ENCODE peak calls at places on chromosomes 7 and 10, in eight cellular contexts. B is K562, T is stomach, N is H1, Q is transverse colon, P is GM23338, H is Panc1, V is spleen. Y is an unnamed sample.

GRCh38 chr10:128078136-128078969 is 47.9 kb downstream of the MKI67 start:
- DNase-seq in B (peak), T (no peak), N (peak), Q (peak), P (peak), H (peak), V (peak), Y (no peak)

GRCh38 chr10:13953371-13953770 is 366.6 kb downstream of the PRPF18 start:
- DNase-seq in B (no peak), T (no peak), N (no peak), Q (no peak), P (no peak), H (no peak), V (no peak), Y (no peak)

GRCh38 chr7:116317907-116318306 is 107.6 kb downstream of the TES start:
- DNase-seq in B (no peak), T (no peak), N (no peak), Q (no peak), P (no peak), H (no peak), V (no peak), Y (no peak)

GRCh38 chr7:138864667-138865066 is 66.7 kb upstream of the ATP6V0A4 start:
- DNase-seq in B (no peak), T (no peak), N (no peak), Q (no peak), P (no peak), H (no peak), V (no peak), Y (no peak)

GRCh38 chr7:118072893-118073674 is 110.9 kb upstream of the LSM8 start:
- DNase-seq in B (no peak), T (no peak), N (no peak), Q (no peak), P (no peak), H (no peak), V (no peak), Y (no peak)

GRCh38 chr7:48168159-48168558 is 3.1 kb upstream of the ABCA13 start:
- DNase-seq in B (no peak), T (no peak), N (no peak), Q (no peak), P (no peak), H (no peak), V (no peak), Y (no peak)

GRCh38 chr7:134552105-134552504 is 3.2 kb downstream of the AKR1B15 start:
- DNase-seq in B (peak), T (peak), N (no peak), Q (peak), P (peak), H (no peak), V (no peak), Y (no peak)

GRCh38 chr7:29397398-29397797 is 166.2 kb upstream of the PRR15 start:
- DNase-seq in B (no peak), T (no peak), N (no peak), Q (no peak), P (no peak), H (no peak), V (no peak), Y (no peak)

GRCh38 chr10:44723082-44723481 is 188.1 kb upstream of the TMEM72 start:
- DNase-seq in B (no peak), T (no peak), N (no peak), Q (no peak), P (no peak), H (no peak), V (no peak), Y (no peak)

GRCh38 chr7:134548877-134549276 is at the start of gene AKR1B15:
- DNase-seq in B (no peak), T (no peak), N (no peak), Q (no peak), P (no peak), H (no peak), V (no peak), Y (no peak)

GRCh38 chr7:106376026-106376799 is 91.4 kb upstream of the NAMPT start:
- DNase-seq in B (no peak), T (no peak), N (no peak), Q (no peak), P (no peak), H (no peak), V (no peak), Y (no peak)

GRCh38 chr10:133326745-133327650 is 9.7 kb downstream of the CALY start:
- DNase-seq in B (no peak), T (no peak), N (no peak), Q (no peak), P (no peak), H (no peak), V (no peak), Y (no peak)

GRCh38 chr7:96104984-96105383 is 216.9 kb downstream of the SLC25A13 start:
- DNase-seq in B (no peak), T (no peak), N (no peak), Q (no peak), P (no peak), H (no peak), V (no peak), Y (no peak)

GRCh38 chr7:75977741-75978140 is 16.7 kb downstream of the TMEM120A start:
- DNase-seq in B (no peak), T (no peak), N (no peak), Q (no peak), P (no peak), H (no peak), V (no peak), Y (no peak)

GRCh38 chr7:155021699-155022145 is 18.8 kb upstream of the PAXIP1 start:
- DNase-seq in B (no peak), T (no peak), N (peak), Q (no peak), P (no peak), H (no peak), V (no peak), Y (no peak)

GRCh38 chr7:77649950-77650349 is 46.3 kb upstream of the RSBN1L start:
- DNase-seq in B (no peak), T (no peak), N (no peak), Q (no peak), P (peak), H (no peak), V (no peak), Y (no peak)

GRCh38 chr7:32068411-32068905 is 1.7 kb downstream of the PDE1C start:
- DNase-seq in B (no peak), T (no peak), N (no peak), Q (no peak), P (no peak), H (no peak), V (no peak), Y (no peak)

GRCh38 chr7:116591202-116592040 is 66.6 kb downstream of the CAV1 start:
- DNase-seq in B (peak), T (no peak), N (no peak), Q (no peak), P (peak), H (peak), V (no peak), Y (no peak)

GRCh38 chr10:61160253-61160652 is 216.3 kb upstream of the RHOBTB1 start:
- DNase-seq in B (no peak), T (no peak), N (no peak), Q (no peak), P (no peak), H (no peak), V (no peak), Y (no peak)

GRCh38 chr10:111933937-111934336 is 249.6 kb downstream of the GPAM start:
- DNase-seq in B (no peak), T (no peak), N (no peak), Q (no peak), P (peak), H (no peak), V (no peak), Y (no peak)

GRCh38 chr10:61805091-61805490 is 96.4 kb upstream of the ARID5B start:
- DNase-seq in B (no peak), T (no peak), N (no peak), Q (no peak), P (no peak), H (no peak), V (no peak), Y (no peak)

GRCh38 chr10:33111652-33112051 is 153.6 kb upstream of the ITGB1 start:
- DNase-seq in B (no peak), T (no peak), N (no peak), Q (no peak), P (no peak), H (no peak), V (no peak), Y (no peak)

GRCh38 chr10:123535386-123535785 is 130.8 kb upstream of the GPR26 start:
- DNase-seq in B (no peak), T (no peak), N (peak), Q (no peak), P (no peak), H (no peak), V (no peak), Y (no peak)

GRCh38 chr10:86344714-86345161 is 21.9 kb downstream of the GRID1 start:
- DNase-seq in B (no peak), T (no peak), N (no peak), Q (no peak), P (no peak), H (no peak), V (peak), Y (no peak)

GRCh38 chr7:128454808-128455555 is 696 bp upstream of the HILPDA start:
- DNase-seq in B (no peak), T (no peak), N (no peak), Q (no peak), P (peak), H (no peak), V (no peak), Y (no peak)

GRCh38 chr10:110788620-110789385 is 82.9 kb upstream of the PDCD4 start:
- DNase-seq in B (no peak), T (no peak), N (no peak), Q (no peak), P (no peak), H (no peak), V (no peak), Y (no peak)

GRCh38 chr7:56537477-56537876 is 421.3 kb upstream of the NUPR2 start:
- DNase-seq in B (no peak), T (no peak), N (no peak), Q (no peak), P (no peak), H (no peak), V (no peak), Y (no peak)

GRCh38 chr10:48945441-48946143 is 6.0 kb upstream of the LRRC18 start:
- DNase-seq in B (no peak), T (no peak), N (no peak), Q (peak), P (no peak), H (no peak), V (no peak), Y (no peak)

GRCh38 chr10:79176052-79176501 is 107.3 kb downstream of the ZMIZ1 start:
- DNase-seq in B (no peak), T (no peak), N (no peak), Q (no peak), P (no peak), H (no peak), V (no peak), Y (no peak)

GRCh38 chr10:79178614-79179403 is 110.0 kb downstream of the ZMIZ1 start:
- DNase-seq in B (peak), T (no peak), N (no peak), Q (no peak), P (no peak), H (no peak), V (no peak), Y (no peak)

GRCh38 chr10:79178070-79178576 is 109.4 kb downstream of the ZMIZ1 start:
- DNase-seq in B (no peak), T (no peak), N (no peak), Q (no peak), P (no peak), H (no peak), V (no peak), Y (no peak)

GRCh38 chr10:79179404-79180309 is 110.9 kb downstream of the ZMIZ1 start:
- DNase-seq in B (no peak), T (no peak), N (no peak), Q (no peak), P (peak), H (no peak), V (no peak), Y (no peak)

GRCh38 chr10:79176949-79177602 is 108.3 kb downstream of the ZMIZ1 start:
- DNase-seq in B (no peak), T (no peak), N (no peak), Q (no peak), P (no peak), H (no peak), V (no peak), Y (no peak)
- H3K27ac ChIP-seq in B (peak), T (no peak), N (no peak), Q (peak), P (peak), H (no peak), V (peak), Y (peak)

GRCh38 chr10:102113261-102113955 is 6.8 kb downstream of the LDB1 start:
- DNase-seq in B (no peak), T (no peak), N (no peak), Q (no peak), P (no peak), H (no peak), V (no peak), Y (no peak)

GRCh38 chr10:102113956-102114857 is 6.0 kb downstream of the LDB1 start:
- DNase-seq in B (peak), T (peak), N (peak), Q (peak), P (peak), H (no peak), V (peak), Y (no peak)

GRCh38 chr10:102111276-102111675 is 8.9 kb downstream of the LDB1 start:
- DNase-seq in B (no peak), T (no peak), N (no peak), Q (no peak), P (no peak), H (no peak), V (no peak), Y (no peak)

GRCh38 chr10:102114861-102115618 is 5.1 kb downstream of the LDB1 start:
- DNase-seq in B (peak), T (peak), N (peak), Q (peak), P (peak), H (no peak), V (peak), Y (peak)

GRCh38 chr10:102112210-102112817 is 7.9 kb downstream of the LDB1 start:
- DNase-seq in B (peak), T (no peak), N (no peak), Q (no peak), P (peak), H (no peak), V (no peak), Y (no peak)
- TF ChIP-seq CTCF in B (peak), T (no peak), N (peak), Q (no peak), P (peak), H (no peak), V (no peak), Y (no peak)

GRCh38 chr10:103602852-103603155 is 109.3 kb downstream of the NEURL1 start:
- DNase-seq in B (no peak), T (no peak), N (no peak), Q (no peak), P (no peak), H (no peak), V (no peak), Y (no peak)

GRCh38 chr10:103602028-103602851 is 108.7 kb downstream of the NEURL1 start:
- DNase-seq in B (no peak), T (no peak), N (no peak), Q (no peak), P (no peak), H (no peak), V (no peak), Y (no peak)

GRCh38 chr10:103609231-103610082 is 116.0 kb downstream of the NEURL1 start:
- DNase-seq in B (no peak), T (no peak), N (no peak), Q (no peak), P (no peak), H (no peak), V (no peak), Y (no peak)

GRCh38 chr10:103603382-103603781 is 109.9 kb downstream of the NEURL1 start:
- DNase-seq in B (no peak), T (no peak), N (no peak), Q (no peak), P (no peak), H (no peak), V (no peak), Y (no peak)

GRCh38 chr10:103605359-103606156 is 112.1 kb downstream of the NEURL1 start:
- DNase-seq in B (peak), T (peak), N (peak), Q (peak), P (peak), H (peak), V (no peak), Y (no peak)
- TF ChIP-seq POLR2AphosphoS5 in B (no peak), T (no peak), N (no peak), Q (no peak), P (no peak), H (no peak), V (no peak), Y (peak)

GRCh38 chr7:108236681-108237415 is 106.7 kb upstream of the LAMB4 start:
- DNase-seq in B (peak), T (no peak), N (no peak), Q (no peak), P (peak), H (no peak), V (no peak), Y (no peak)
- H3K27ac ChIP-seq in B (no peak), T (no peak), N (no peak), Q (no peak), P (no peak), H (no peak), V (no peak), Y (no peak)

GRCh38 chr10:435397-435796 is 254.1 kb downstream of the DIP2C start:
- DNase-seq in B (no peak), T (no peak), N (no peak), Q (no peak), P (no peak), H (no peak), V (no peak), Y (no peak)
- TF ChIP-seq CTCF in B (no peak), T (no peak), N (no peak), Q (no peak), P (no peak), H (no peak), V (no peak), Y (no peak)

GRCh38 chr10:77960829-77961329 is 34.3 kb upstream of the DLG5 start:
- DNase-seq in B (no peak), T (no peak), N (no peak), Q (no peak), P (no peak), H (no peak), V (no peak), Y (no peak)

GRCh38 chr10:77965294-77965693 is 38.7 kb upstream of the DLG5 start:
- DNase-seq in B (no peak), T (no peak), N (no peak), Q (no peak), P (no peak), H (no peak), V (no peak), Y (no peak)

GRCh38 chr10:77962350-77963146 is 36.0 kb upstream of the DLG5 start:
- DNase-seq in B (no peak), T (no peak), N (no peak), Q (no peak), P (no peak), H (no peak), V (no peak), Y (no peak)

GRCh38 chr10:77961668-77962067 is 35.1 kb upstream of the DLG5 start:
- DNase-seq in B (no peak), T (no peak), N (no peak), Q (no peak), P (no peak), H (no peak), V (no peak), Y (no peak)

DNA sequence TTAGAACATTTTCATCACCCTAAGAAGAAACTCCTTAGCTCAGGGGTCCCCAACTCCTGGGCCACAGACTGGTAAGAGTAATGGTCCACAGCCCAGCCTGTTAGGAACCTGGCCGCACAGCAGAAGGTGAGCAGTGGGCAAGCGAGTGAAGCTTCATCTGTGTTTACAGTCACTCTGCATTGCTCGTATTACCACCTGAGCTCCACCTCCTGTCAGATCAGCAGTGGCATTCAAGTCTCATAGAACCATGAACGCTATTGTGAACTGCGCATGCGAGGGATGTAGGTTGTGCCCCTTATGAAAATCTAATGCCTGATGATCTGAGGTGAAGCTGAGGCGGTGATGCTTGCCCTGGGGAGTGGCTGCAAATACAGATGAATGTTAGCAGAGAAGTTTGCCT is 37.3 kb upstream of the DLG5 start:
- DNase-seq in B (no peak), T (no peak), N (no peak), Q (no peak), P (no peak), H (no peak), V (no peak), Y (no peak)
- TF ChIP-seq POLR2AphosphoS5 in B (no peak), T (no peak), N (no peak), Q (no peak), P (no peak), H (no peak), V (no peak), Y (no peak)

DNA sequence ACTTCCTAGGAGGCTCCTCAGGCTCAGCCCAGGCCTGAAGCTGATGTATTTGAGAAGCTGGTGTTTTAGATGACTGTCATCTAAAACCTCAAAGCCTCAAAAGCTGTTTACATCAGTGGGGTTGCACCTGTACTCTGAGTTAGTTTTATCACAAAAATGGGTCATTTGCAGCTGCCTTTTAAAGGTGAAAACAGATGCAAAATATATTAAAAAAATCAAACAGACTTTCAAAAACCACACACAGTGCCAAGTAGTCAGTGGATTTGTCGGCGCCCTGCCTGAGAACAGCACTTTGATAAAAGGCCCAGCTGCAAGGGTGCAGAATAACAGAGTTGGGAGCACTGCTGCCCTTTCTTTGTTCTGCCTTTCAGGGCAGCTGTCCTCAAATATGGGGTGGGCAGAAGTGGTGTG is 103.0 kb downstream of the VOPP1 start:
- DNase-seq in B (no peak), T (no peak), N (no peak), Q (peak), P (no peak), H (no peak), V (no peak), Y (no peak)
- H3K27ac ChIP-seq in B (no peak), T (no peak), N (no peak), Q (no peak), P (no peak), H (no peak), V (peak), Y (no peak)

DNA sequence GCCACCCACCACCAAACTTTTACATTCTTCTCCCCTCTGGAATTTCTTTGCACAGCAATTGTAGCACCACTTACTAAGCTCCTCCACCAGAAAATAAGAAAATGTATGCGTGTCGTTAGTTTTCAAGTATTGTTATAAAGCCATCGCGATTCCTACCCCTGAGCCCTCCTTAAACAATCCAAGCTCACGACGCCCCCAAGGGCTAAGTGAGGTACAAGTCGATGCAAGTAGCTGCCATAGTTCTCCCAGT is 1.3 kb downstream of the FRAT2 start:
- DNase-seq in B (peak), T (no peak), N (no peak), Q (no peak), P (peak), H (no peak), V (no peak), Y (no peak)
- TF ChIP-seq CTCF in B (peak), T (no peak), N (peak), Q (no peak), P (peak), H (no peak), V (no peak), Y (no peak)

GRCh38 chr10:114634607-114634974 is 23.5 kb downstream of the ABLIM1 start:
- DNase-seq in B (peak), T (no peak), N (no peak), Q (no peak), P (no peak), H (no peak), V (no peak), Y (no peak)
- TF ChIP-seq POLR2AphosphoS5 in B (no peak), T (no peak), N (no peak), Q (no peak), P (no peak), H (peak), V (no peak), Y (no peak)

Y was measured in breast epithelium.